ENCODE peak calls at places on chromosomes 12 and 14, in ten cellular contexts. U, W, Y, L, V, Q, T, A, E and X are unnamed samples.
A peak's percentile ranks its signal among the peaks of the same experiment; 100 is the strongest.

GRCh38 chr12:14256555-14257169 is 108.8 kb upstream of the ATF7IP start:
- DNase-seq in U (peak; percentile 89), W (peak; percentile 82), Y (no peak), L (peak; percentile 85), V (peak; percentile 85), Q (peak; percentile 92), T (peak; percentile 20), A (peak; percentile 74), E (peak; percentile 71), X (peak; percentile 90)

GRCh38 chr12:46112364-46112763 is 122.0 kb upstream of the SCAF11 start:
- DNase-seq in U (no peak), W (no peak), Y (no peak), L (no peak), V (no peak), Q (no peak), T (no peak), A (no peak), E (no peak), X (no peak)

GRCh38 chr12:132449565-132450390 is 40.2 kb upstream of the FBRSL1 start:
- DNase-seq in U (peak; percentile 65), W (no peak), Y (no peak), L (no peak), V (no peak), Q (no peak), T (no peak), A (no peak), E (no peak), X (no peak)

GRCh38 chr12:68871899-68872298 is 61.1 kb downstream of the CPM start:
- DNase-seq in U (no peak), W (no peak), Y (no peak), L (peak; percentile 11), V (no peak), Q (peak; percentile 22), T (no peak), A (no peak), E (no peak), X (no peak)

GRCh38 chr12:6967548-6968100 is 2.8 kb downstream of the PHB2 start:
- DNase-seq in U (no peak), W (no peak), Y (no peak), L (no peak), V (no peak), Q (no peak), T (no peak), A (no peak), E (no peak), X (no peak)

GRCh38 chr12:49806321-49806813 is 21.8 kb downstream of the NCKAP5L start:
- DNase-seq in U (no peak), W (no peak), Y (no peak), L (no peak), V (no peak), Q (no peak), T (no peak), A (peak; percentile 22), E (no peak), X (no peak)

GRCh38 chr14:95660550-95661515 is 25.4 kb upstream of the TCL1B start:
- DNase-seq in U (no peak), W (no peak), Y (no peak), L (no peak), V (peak; percentile 27), Q (peak; percentile 26), T (no peak), A (no peak), E (no peak), X (no peak)

GRCh38 chr14:102694530-102695171 is 82.6 kb upstream of the TRAF3 start:
- DNase-seq in U (no peak), W (no peak), Y (peak; percentile 36), L (peak; percentile 77), V (peak; percentile 77), Q (peak; percentile 80), T (no peak), A (no peak), E (peak; percentile 63), X (peak; percentile 54)

GRCh38 chr14:79758985-79759384 is 452.3 kb downstream of the DIO2 start:
- DNase-seq in U (no peak), W (no peak), Y (no peak), L (no peak), V (no peak), Q (no peak), T (no peak), A (no peak), E (no peak), X (no peak)

GRCh38 chr12:30286345-30286926 is 409.2 kb downstream of the IPO8 start:
- DNase-seq in U (no peak), W (no peak), Y (no peak), L (peak; percentile 64), V (no peak), Q (peak; percentile 51), T (no peak), A (no peak), E (no peak), X (no peak)

GRCh38 chr12:116177017-116177416 is 100.5 kb downstream of the MED13L start:
- DNase-seq in U (no peak), W (no peak), Y (no peak), L (no peak), V (no peak), Q (no peak), T (no peak), A (no peak), E (no peak), X (no peak)

GRCh38 chr14:35988972-35989690 is 163.0 kb downstream of the BRMS1L start:
- DNase-seq in U (no peak), W (no peak), Y (no peak), L (no peak), V (no peak), Q (no peak), T (no peak), A (no peak), E (no peak), X (no peak)

GRCh38 chr12:9049520-9050133 is 60.3 kb downstream of the KLRG1 start:
- DNase-seq in U (no peak), W (no peak), Y (no peak), L (peak; percentile 62), V (no peak), Q (peak; percentile 73), T (no peak), A (no peak), E (peak; percentile 50), X (no peak)

GRCh38 chr14:95191445-95192199 is 34.3 kb upstream of the DICER1 start:
- DNase-seq in U (no peak), W (no peak), Y (no peak), L (no peak), V (no peak), Q (no peak), T (no peak), A (no peak), E (no peak), X (no peak)

GRCh38 chr12:109760031-109760929 is 46.7 kb downstream of the FAM222A start:
- DNase-seq in U (peak; percentile 75), W (peak; percentile 64), Y (no peak), L (no peak), V (no peak), Q (no peak), T (no peak), A (peak; percentile 57), E (no peak), X (peak; percentile 70)

GRCh38 chr12:52871291-52871961 is 22.6 kb upstream of the KRT78 start:
- DNase-seq in U (peak; percentile 83), W (no peak), Y (no peak), L (no peak), V (peak; percentile 26), Q (peak; percentile 93), T (no peak), A (no peak), E (no peak), X (peak; percentile 37)

GRCh38 chr14:104870368-104871144 is 5.5 kb downstream of the CEP170B start:
- DNase-seq in U (peak; percentile 63), W (peak; percentile 34), Y (no peak), L (no peak), V (no peak), Q (peak; percentile 23), T (no peak), A (no peak), E (no peak), X (peak; percentile 15)

GRCh38 chr14:91482278-91483023 is 27.7 kb downstream of the PPP4R3A start:
- DNase-seq in U (no peak), W (no peak), Y (no peak), L (no peak), V (no peak), Q (peak; percentile 64), T (no peak), A (no peak), E (no peak), X (no peak)

GRCh38 chr14:91473046-91473445 is 37.1 kb downstream of the PPP4R3A start:
- DNase-seq in U (no peak), W (no peak), Y (no peak), L (peak; percentile 74), V (no peak), Q (no peak), T (no peak), A (no peak), E (no peak), X (no peak)

GRCh38 chr14:91477388-91477787 is 32.7 kb downstream of the PPP4R3A start:
- DNase-seq in U (no peak), W (no peak), Y (no peak), L (no peak), V (no peak), Q (no peak), T (no peak), A (no peak), E (no peak), X (no peak)
- H3K27ac ChIP-seq in U (no peak overlapping the region), W (no peak overlapping the region), Y (no peak overlapping the region), L (no peak overlapping the region), V (no peak overlapping the region), Q (no peak overlapping the region), T (no peak overlapping the region), A (no peak overlapping the region), E (no peak overlapping the region), X (no peak overlapping the region)

GRCh38 chr12:113889806-113890581 is 76.1 kb downstream of the RBM19 start:
- DNase-seq in U (no peak), W (no peak), Y (no peak), L (no peak), V (no peak), Q (no peak), T (no peak), A (no peak), E (no peak), X (no peak)
- H3K4me3 ChIP-seq in U (no peak overlapping the region), W (no peak overlapping the region), Y (no peak overlapping the region), L (no peak overlapping the region), V (no peak overlapping the region), Q (no peak overlapping the region), T (no peak overlapping the region), A (no peak overlapping the region), E (no peak overlapping the region), X (no peak overlapping the region)

GRCh38 chr14:22977684-22978486 is 4.5 kb downstream of the AJUBA start:
- DNase-seq in U (peak; percentile 85), W (peak; percentile 44), Y (peak; percentile 88), L (peak; percentile 54), V (peak; percentile 82), Q (peak; percentile 71), T (no peak), A (peak; percentile 63), E (no peak), X (peak; percentile 78)
- H3K4me1 ChIP-seq in U (peaks cover 43% of the 10 kb centered on the region), W (peaks cover 52% of the 10 kb centered on the region), Y (peaks cover 28% of the 10 kb centered on the region), L (peaks cover 51% of the 10 kb centered on the region), V (peaks cover 6% of the 10 kb centered on the region), Q (peaks cover 40% of the 10 kb centered on the region), T (peaks cover 23% of the 10 kb centered on the region), A (peaks cover 24% of the 10 kb centered on the region), E (no peaks in the 10 kb centered on the region), X (peaks cover 6% of the 10 kb centered on the region)

DNA sequence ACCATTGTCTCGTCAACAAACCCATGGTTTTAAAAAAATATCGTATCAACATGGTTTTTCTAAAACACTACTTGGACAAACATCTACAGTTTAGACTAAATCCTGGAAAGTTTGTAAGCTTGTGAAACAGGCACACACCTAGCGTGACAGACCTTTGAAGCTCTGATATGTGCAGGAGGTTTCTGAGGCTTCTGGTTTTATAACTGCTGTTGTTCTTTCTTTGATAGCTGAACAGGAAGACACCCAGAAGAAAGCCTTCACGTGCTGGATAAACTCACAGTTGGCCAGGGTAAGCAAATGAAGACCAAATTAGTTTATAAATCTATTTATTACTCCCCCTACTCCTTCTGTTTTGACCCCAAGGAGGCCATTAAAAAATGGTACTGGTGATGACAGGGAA is 87.6 kb downstream of the SYNE2 start:
- DNase-seq in U (no peak), W (no peak), Y (no peak), L (no peak), V (no peak), Q (no peak), T (no peak), A (no peak), E (no peak), X (no peak)
- H3K27ac ChIP-seq in U (no peak overlapping the region), W (no peak overlapping the region), Y (no peak overlapping the region), L (no peak overlapping the region), V (no peak overlapping the region), Q (no peak overlapping the region), T (no peak overlapping the region), A (no peak overlapping the region), E (peak overlapping the region; percentile 63), X (no peak overlapping the region)